ENCODE peak calls at places on chromosomes 1 and 21, in five cellular contexts. Y, P, S, Q and V are unnamed samples.

GRCh38 chr1:219088778-219089557 is 84.7 kb upstream of the LYPLAL1 start:
- DNase-seq in Y (no peak), P (peak), S (peak), Q (peak), V (peak)

GRCh38 chr1:36304970-36305914 is 926 bp upstream of the SH3D21 start:
- DNase-seq in Y (peak), P (no peak), S (no peak), Q (no peak), V (peak)

GRCh38 chr1:216045400-216045799 is 377.8 kb downstream of the USH2A start:
- DNase-seq in Y (no peak), P (peak), S (peak), Q (no peak), V (no peak)

GRCh38 chr1:84998642-84999280 is 1.8 kb upstream of the MCOLN2 start:
- DNase-seq in Y (peak), P (no peak), S (peak), Q (no peak), V (peak)

GRCh38 chr1:154534263-154534844 is 24.1 kb downstream of the UBE2Q1 start:
- DNase-seq in Y (peak), P (no peak), S (peak), Q (no peak), V (peak)

GRCh38 chr1:206808615-206809014 is 36.3 kb upstream of the IL10 start:
- DNase-seq in Y (peak), P (peak), S (peak), Q (no peak), V (peak)

GRCh38 chr1:51264470-51264869 is 28.4 kb downstream of the RNF11 start:
- DNase-seq in Y (no peak), P (peak), S (peak), Q (no peak), V (no peak)

GRCh38 chr1:231139125-231139649 is 22.7 kb upstream of the TRIM67 start:
- DNase-seq in Y (no peak), P (peak), S (peak), Q (no peak), V (no peak)

GRCh38 chr21:42495027-42495426 is 997 bp downstream of the RSPH1 start:
- DNase-seq in Y (peak), P (no peak), S (no peak), Q (no peak), V (no peak)

GRCh38 chr1:3420218-3420951 is 34.1 kb upstream of the ARHGEF16 start:
- DNase-seq in Y (no peak), P (no peak), S (no peak), Q (no peak), V (no peak)

GRCh38 chr1:242017580-242018233 is 18.8 kb upstream of the MAP1LC3C start:
- DNase-seq in Y (peak), P (peak), S (peak), Q (peak), V (peak)

GRCh38 chr1:59081795-59082194 is 215.1 kb upstream of the FGGY start:
- DNase-seq in Y (no peak), P (peak), S (peak), Q (no peak), V (no peak)

GRCh38 chr1:116370186-116370585 is 2.9 kb upstream of the ATP1A1 start:
- DNase-seq in Y (no peak), P (no peak), S (no peak), Q (no peak), V (no peak)

GRCh38 chr1:33152685-33153432 is 29.0 kb downstream of the TRIM62 start:
- DNase-seq in Y (no peak), P (peak), S (no peak), Q (peak), V (no peak)

GRCh38 chr1:112700290-112701226 is 6.4 kb downstream of the RHOC start:
- DNase-seq in Y (peak), P (peak), S (peak), Q (peak), V (peak)

GRCh38 chr1:171138973-171139372 is 46.1 kb upstream of the FMO2 start:
- DNase-seq in Y (no peak), P (no peak), S (no peak), Q (no peak), V (no peak)

GRCh38 chr1:53348491-53349368 is 20.9 kb upstream of the LRP8 start:
- DNase-seq in Y (no peak), P (no peak), S (no peak), Q (no peak), V (no peak)

GRCh38 chr1:158931055-158931737 is at the start of gene PYHIN1:
- DNase-seq in Y (peak), P (no peak), S (no peak), Q (no peak), V (no peak)

GRCh38 chr1:161486806-161487482 is 18.3 kb upstream of the FCGR2A start:
- DNase-seq in Y (peak), P (peak), S (peak), Q (no peak), V (peak)

GRCh38 chr1:162916407-162916806 is 55.4 kb upstream of the CCDC190 start:
- DNase-seq in Y (no peak), P (peak), S (peak), Q (no peak), V (no peak)

GRCh38 chr1:48571303-48571987 is 99.4 kb upstream of the SPATA6 start:
- DNase-seq in Y (no peak), P (no peak), S (no peak), Q (no peak), V (no peak)

GRCh38 chr21:15732290-15732995 is 2.7 kb downstream of the USP25 start:
- DNase-seq in Y (peak), P (no peak), S (peak), Q (no peak), V (no peak)

GRCh38 chr1:4838231-4838630 is 183.8 kb downstream of the AJAP1 start:
- DNase-seq in Y (no peak), P (no peak), S (no peak), Q (no peak), V (no peak)

GRCh38 chr1:10122926-10123325 is 87.4 kb upstream of the KIF1B start:
- DNase-seq in Y (no peak), P (peak), S (no peak), Q (no peak), V (peak)

GRCh38 chr1:185016880-185017279 is 28.5 kb upstream of the RNF2 start:
- DNase-seq in Y (no peak), P (no peak), S (peak), Q (no peak), V (no peak)

GRCh38 chr1:214842856-214843255 is 239.7 kb upstream of the KCNK2 start:
- DNase-seq in Y (no peak), P (peak), S (peak), Q (no peak), V (no peak)

GRCh38 chr1:108049083-108049819 is 84.3 kb upstream of the VAV3 start:
- DNase-seq in Y (no peak), P (peak), S (peak), Q (peak), V (no peak)

GRCh38 chr1:73065585-73065984 is 783.2 kb upstream of the NEGR1 start:
- DNase-seq in Y (peak), P (no peak), S (no peak), Q (no peak), V (no peak)

GRCh38 chr1:41902125-41902524 is 16.6 kb downstream of the HIVEP3 start:
- DNase-seq in Y (no peak), P (peak), S (peak), Q (no peak), V (no peak)

GRCh38 chr21:16983425-16983824 is 529.4 kb upstream of the CXADR start:
- DNase-seq in Y (no peak), P (no peak), S (no peak), Q (no peak), V (no peak)

GRCh38 chr1:40593449-40594186 is 62.2 kb downstream of the ZNF684 start:
- DNase-seq in Y (no peak), P (no peak), S (peak), Q (no peak), V (no peak)

GRCh38 chr1:100631015-100631521 is 88.5 kb upstream of the VCAM1 start:
- DNase-seq in Y (no peak), P (peak), S (peak), Q (no peak), V (no peak)

GRCh38 chr21:46322351-46323226 is 1.1 kb downstream of the C21orf58 start:
- DNase-seq in Y (peak), P (peak), S (peak), Q (no peak), V (no peak)

GRCh38 chr21:19489930-19490329 is 1086.3 kb upstream of the TMPRSS15 start:
- DNase-seq in Y (no peak), P (no peak), S (no peak), Q (no peak), V (no peak)